ENCODE peak calls at places on chromosome 20, in ten cellular contexts. L is astrocyte; G is GM10248; K is activated effector memory CD4-positive, alpha-beta T cell treated with anti-CD3 and anti-CD28 coated beads, Interleukin-2, amount 50 U/mL, for 16 hours; N is posterior cingulate gyrus; H is left lung; U is stimulated activated CD4-positive, alpha-beta T cell treated with anti-CD3 and anti-CD28 coated beads, Interleukin-1b, Interleukin-23, amount 100 ng/mL, for 1 hour; O is mesenchymal stem cell; B is natural killer cell; P is activated CD8-positive, alpha-beta memory T cell treated with anti-CD3 and anti-CD28 coated beads for 4 hours. Z is an unnamed sample.

GRCh38 chr20:62832951-62833391 is 16.1 kb downstream of the COL9A3 start:
- DNase-seq in L (no peak), G (no peak), K (no peak), N (no peak), H (peak), U (no peak), O (no peak), B (no peak), P (no peak), Z (no peak)

GRCh38 chr20:57442160-57442887 is 51.1 kb downstream of the RBM38 start:
- DNase-seq in L (no peak), G (no peak), K (no peak), N (no peak), H (peak), U (no peak), O (no peak), B (no peak), P (no peak), Z (no peak)

GRCh38 chr20:24627291-24627690 is 157.9 kb downstream of the SYNDIG1 start:
- DNase-seq in L (no peak), G (no peak), K (no peak), N (no peak), H (no peak), U (no peak), O (no peak), B (no peak), P (no peak), Z (no peak)

GRCh38 chr20:6700563-6701328 is 66.7 kb upstream of the BMP2 start:
- DNase-seq in L (no peak), G (no peak), K (no peak), N (no peak), H (peak), U (no peak), O (no peak), B (no peak), P (no peak), Z (no peak)

GRCh38 chr20:25859649-25860530 is 163.2 kb upstream of the ZNF337 start:
- DNase-seq in L (no peak), G (peak), K (peak), N (peak), H (peak), U (peak), O (peak), B (peak), P (peak), Z (no peak)

GRCh38 chr20:1430004-1430451 is 36.6 kb downstream of the NSFL1C start:
- DNase-seq in L (no peak), G (no peak), K (no peak), N (no peak), H (no peak), U (no peak), O (peak), B (no peak), P (no peak), Z (no peak)

GRCh38 chr20:51313275-51313898 is 229.1 kb downstream of the NFATC2 start:
- DNase-seq in L (peak), G (no peak), K (no peak), N (no peak), H (no peak), U (no peak), O (no peak), B (no peak), P (no peak), Z (no peak)

GRCh38 chr20:51372176-51372803 is 170.2 kb downstream of the NFATC2 start:
- DNase-seq in L (peak), G (peak), K (peak), N (peak), H (no peak), U (peak), O (peak), B (peak), P (peak), Z (peak)

GRCh38 chr20:9978395-9979004 is 56.3 kb upstream of the ANKEF1 start:
- DNase-seq in L (peak), G (peak), K (no peak), N (peak), H (no peak), U (no peak), O (peak), B (no peak), P (no peak), Z (peak)

GRCh38 chr20:64211874-64212658 is 43.5 kb upstream of the PCMTD2 start:
- DNase-seq in L (no peak), G (no peak), K (no peak), N (no peak), H (no peak), U (no peak), O (no peak), B (no peak), P (no peak), Z (no peak)

GRCh38 chr20:9068232-9068781 is 580 bp upstream of the PLCB4 start:
- DNase-seq in L (peak), G (no peak), K (no peak), N (peak), H (peak), U (no peak), O (peak), B (no peak), P (no peak), Z (no peak)

GRCh38 chr20:44571367-44571766 is 11.0 kb upstream of the PKIG start:
- DNase-seq in L (peak), G (no peak), K (no peak), N (no peak), H (no peak), U (no peak), O (peak), B (no peak), P (no peak), Z (no peak)

GRCh38 chr20:17108896-17109295 is 117.9 kb upstream of the PCSK2 start:
- DNase-seq in L (no peak), G (no peak), K (no peak), N (no peak), H (no peak), U (no peak), O (no peak), B (no peak), P (no peak), Z (no peak)

GRCh38 chr20:62734336-62734735 is 25.7 kb downstream of the NTSR1 start:
- DNase-seq in L (no peak), G (no peak), K (peak), N (no peak), H (peak), U (no peak), O (no peak), B (no peak), P (no peak), Z (no peak)

GRCh38 chr20:33419140-33419974 is 18.0 kb upstream of the CDK5RAP1 start:
- DNase-seq in L (peak), G (no peak), K (no peak), N (no peak), H (no peak), U (no peak), O (no peak), B (no peak), P (no peak), Z (no peak)

GRCh38 chr20:3162080-3162611 is 2.5 kb upstream of the FASTKD5 start:
- DNase-seq in L (no peak), G (no peak), K (no peak), N (no peak), H (no peak), U (no peak), O (no peak), B (no peak), P (no peak), Z (no peak)

GRCh38 chr20:45363611-45364492 is 896 bp downstream of the SYS1 start:
- DNase-seq in L (no peak), G (no peak), K (no peak), N (no peak), H (no peak), U (no peak), O (no peak), B (no peak), P (no peak), Z (peak)

GRCh38 chr20:31710423-31711250 is 12.0 kb downstream of the BCL2L1 start:
- DNase-seq in L (no peak), G (no peak), K (no peak), N (no peak), H (no peak), U (no peak), O (no peak), B (no peak), P (no peak), Z (no peak)

GRCh38 chr20:1674361-1674760 is 16.8 kb upstream of the SIRPG start:
- DNase-seq in L (no peak), G (no peak), K (peak), N (no peak), H (no peak), U (no peak), O (no peak), B (no peak), P (no peak), Z (no peak)

GRCh38 chr20:1333462-1334369 is 4.8 kb upstream of the SDCBP2 start:
- DNase-seq in L (no peak), G (no peak), K (no peak), N (no peak), H (no peak), U (no peak), O (no peak), B (no peak), P (no peak), Z (no peak)

GRCh38 chr20:11429889-11430580 is 487.7 kb upstream of the BTBD3 start:
- DNase-seq in L (no peak), G (no peak), K (no peak), N (no peak), H (no peak), U (no peak), O (no peak), B (no peak), P (no peak), Z (no peak)

GRCh38 chr20:50186987-50187402 is 3.6 kb upstream of the CEBPB start:
- DNase-seq in L (no peak), G (no peak), K (no peak), N (no peak), H (no peak), U (no peak), O (no peak), B (no peak), P (no peak), Z (no peak)

GRCh38 chr20:14775778-14776177 is 438.4 kb upstream of the FLRT3 start:
- DNase-seq in L (peak), G (no peak), K (no peak), N (peak), H (no peak), U (no peak), O (peak), B (no peak), P (no peak), Z (no peak)

GRCh38 chr20:22584630-22584921 is 204 bp upstream of the FOXA2 start:
- DNase-seq in L (no peak), G (no peak), K (no peak), N (no peak), H (peak), U (no peak), O (no peak), B (no peak), P (no peak), Z (no peak)

GRCh38 chr20:4051413-4052138 is 36.2 kb upstream of the RNF24 start:
- DNase-seq in L (no peak), G (no peak), K (no peak), N (no peak), H (no peak), U (no peak), O (no peak), B (no peak), P (no peak), Z (no peak)

GRCh38 chr20:31570735-31571617 is 34.1 kb upstream of the ID1 start:
- DNase-seq in L (peak), G (no peak), K (no peak), N (peak), H (no peak), U (no peak), O (no peak), B (no peak), P (no peak), Z (no peak)

GRCh38 chr20:33559212-33559611 is 69.3 kb downstream of the CBFA2T2 start:
- DNase-seq in L (no peak), G (no peak), K (no peak), N (no peak), H (no peak), U (no peak), O (no peak), B (no peak), P (no peak), Z (no peak)